ENCODE peak calls at places on chromosomes 4 and X, in seven cellular contexts. P, S, E, T, C, U and D are unnamed samples.

GRCh38 chrX:119688856-119689455 is 4.0 kb downstream of the SEPTIN6 start:
- DNase-seq in P (no peak), S (peak), T (no peak), C (no peak), E (no peak), U (no peak), D (no peak)

GRCh38 chr4:68074397-68074796 is 55.3 kb downstream of the TMPRSS11F start:
- DNase-seq in U (no peak), P (no peak), C (no peak), T (no peak), E (no peak), S (no peak), D (no peak)

GRCh38 chr4:151567056-151567455 is 158.1 kb downstream of the FHIP1A start:
- DNase-seq in C (no peak), P (no peak), T (no peak), E (no peak), S (no peak), U (no peak), D (no peak)

GRCh38 chrX:23554304-23554703 is 113.0 kb upstream of the PRDX4 start:
- DNase-seq in E (peak), C (no peak), U (no peak), T (no peak), S (no peak), P (no peak), D (no peak)

GRCh38 chr4:182143822-182144620 is 99.2 kb upstream of the TENM3 start:
- DNase-seq in T (no peak), E (peak), C (no peak), P (no peak), U (no peak), S (no peak), D (no peak)

GRCh38 chr4:105548483-105548882 is 3.9 kb upstream of the ARHGEF38 start:
- DNase-seq in T (no peak), C (no peak), P (no peak), E (no peak), S (no peak), U (no peak), D (no peak)

GRCh38 chr4:123304151-123305021 is 92.2 kb upstream of the SPRY1 start:
- DNase-seq in C (no peak), U (no peak), T (no peak), S (no peak), P (no peak), E (no peak), D (peak)

GRCh38 chrX:71053217-71053621 is 14.9 kb downstream of the SNX12 start:
- DNase-seq in T (no peak), C (no peak), S (no peak), E (peak), P (no peak), U (no peak), D (no peak)

GRCh38 chrX:10525381-10525780 is 95.0 kb downstream of the MID1 start:
- DNase-seq in C (no peak), U (no peak), E (peak), P (no peak), T (no peak), S (no peak), D (no peak)

GRCh38 chr4:152524429-152524828 is 11.5 kb downstream of the FBXW7 start:
- DNase-seq in P (no peak), T (no peak), U (no peak), C (no peak), E (no peak), S (no peak), D (no peak)

GRCh38 chrX:140733766-140734342 is 24.3 kb downstream of the LINC00632 start:
- DNase-seq in C (no peak), T (no peak), S (peak), E (peak), P (no peak), U (peak), D (no peak)

GRCh38 chrX:19836337-19836736 is 51.1 kb downstream of the SH3KBP1 start:
- DNase-seq in P (no peak), T (no peak), E (no peak), S (no peak), U (no peak), C (no peak), D (no peak)

GRCh38 chr4:15682790-15683495 is 1.3 kb downstream of the FAM200B start:
- DNase-seq in C (no peak), P (no peak), E (peak), T (no peak), U (peak), S (no peak), D (no peak)

GRCh38 chr4:102554482-102554881 is 53.3 kb downstream of the NFKB1 start:
- DNase-seq in P (no peak), U (no peak), T (no peak), E (peak), C (peak), S (no peak), D (no peak)

GRCh38 chr4:171846232-171846631 is 33.0 kb downstream of the GALNTL6 start:
- DNase-seq in S (no peak), P (no peak), T (no peak), U (peak), C (peak), E (peak), D (no peak)

GRCh38 chr4:110587666-110588285 is 35.1 kb downstream of the PITX2 start:
- DNase-seq in P (no peak), C (no peak), T (no peak), E (no peak), S (no peak), U (no peak), D (no peak)

GRCh38 chr4:76624271-76624681 is 189.2 kb downstream of the SHROOM3 start:
- DNase-seq in S (no peak), T (peak), U (no peak), E (peak), C (no peak), P (peak), D (no peak)

GRCh38 chrX:140764401-140764919 is 54.9 kb downstream of the LINC00632 start:
- DNase-seq in S (no peak), E (peak), P (peak), T (peak), C (peak), U (no peak), D (peak)

GRCh38 chr4:169024762-169025161 is 14.7 kb upstream of the CBR4 start:
- DNase-seq in S (no peak), C (no peak), T (no peak), P (no peak), U (no peak), E (peak), D (no peak)

GRCh38 chr4:176187610-176188009 is 7.8 kb downstream of the SPATA4 start:
- DNase-seq in C (no peak), T (no peak), S (no peak), U (no peak), E (no peak), P (no peak), D (no peak)

GRCh38 chr4:101528526-101528925 is 181.2 kb upstream of the PPP3CA start:
- DNase-seq in E (peak), T (no peak), C (no peak), P (no peak), S (no peak), U (no peak), D (no peak)

GRCh38 chr4:13953083-13953482 is 325.6 kb upstream of the BOD1L1 start:
- DNase-seq in T (no peak), S (no peak), U (no peak), P (no peak), C (no peak), E (no peak), D (no peak)

GRCh38 chr4:169900241-169900845 is 125.9 kb downstream of the MFAP3L start:
- DNase-seq in T (no peak), E (no peak), U (no peak), P (no peak), C (no peak), S (no peak), D (no peak)

GRCh38 chrX:149568701-149569296 is 18.5 kb downstream of the MAGEA9B start:
- DNase-seq in T (no peak), E (no peak), P (no peak), U (no peak), C (no peak), S (no peak), D (no peak)

GRCh38 chr4:83679692-83680091 is 143.8 kb downstream of the GPAT3 start:
- DNase-seq in U (no peak), S (no peak), P (no peak), C (no peak), E (no peak), T (no peak), D (no peak)

DNA sequence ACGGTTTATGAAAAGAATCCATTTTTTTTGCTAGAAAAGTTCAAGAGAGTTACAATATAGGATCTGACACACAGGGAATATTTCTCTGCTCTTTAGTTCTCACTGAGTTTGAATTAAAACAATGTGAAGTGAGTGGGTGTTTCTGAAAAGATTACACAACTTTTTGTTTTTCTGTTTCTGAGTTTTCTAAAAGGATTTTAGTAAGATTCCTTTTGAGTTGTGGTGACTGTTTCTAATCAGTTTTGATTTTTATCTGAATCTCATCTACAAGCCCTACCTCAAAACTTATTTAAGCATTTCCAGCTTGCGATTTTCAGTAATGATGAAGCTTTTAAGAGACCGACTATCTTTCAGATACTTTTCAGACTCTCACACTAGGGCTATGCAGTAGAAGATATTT is 141.7 kb downstream of the GPAT3 start:
- DNase-seq in T (no peak), U (no peak), E (no peak), S (no peak), P (no peak), C (no peak), D (no peak)
- H3K27ac ChIP-seq in T (no peak), U (no peak), E (no peak), S (no peak), P (no peak), C (no peak), D (no peak)

GRCh38 chr4:165393704-165394103 is 14.9 kb downstream of the CPE start:
- DNase-seq in E (no peak), S (no peak), C (no peak), T (no peak), P (no peak), U (no peak), D (no peak)
- H3K27ac ChIP-seq in E (peak), S (no peak), C (no peak), T (peak), P (no peak), U (no peak), D (no peak)

GRCh38 chr4:986949-987688 is at the start of gene IDUA:
- DNase-seq in T (peak), E (peak), C (peak), P (no peak), S (peak), U (peak), D (peak)

GRCh38 chr4:988726-989721 is 2.2 kb downstream of the IDUA start:
- DNase-seq in E (no peak), U (no peak), T (no peak), S (no peak), P (no peak), C (peak), D (no peak)

GRCh38 chr4:986428-986948 is 356 bp upstream of the IDUA start:
- DNase-seq in S (no peak), U (no peak), C (no peak), E (no peak), T (no peak), P (no peak), D (no peak)

GRCh38 chr4:989722-990471 is 3.1 kb downstream of the IDUA start:
- DNase-seq in C (peak), E (no peak), T (no peak), U (no peak), P (no peak), S (no peak), D (no peak)

DNA sequence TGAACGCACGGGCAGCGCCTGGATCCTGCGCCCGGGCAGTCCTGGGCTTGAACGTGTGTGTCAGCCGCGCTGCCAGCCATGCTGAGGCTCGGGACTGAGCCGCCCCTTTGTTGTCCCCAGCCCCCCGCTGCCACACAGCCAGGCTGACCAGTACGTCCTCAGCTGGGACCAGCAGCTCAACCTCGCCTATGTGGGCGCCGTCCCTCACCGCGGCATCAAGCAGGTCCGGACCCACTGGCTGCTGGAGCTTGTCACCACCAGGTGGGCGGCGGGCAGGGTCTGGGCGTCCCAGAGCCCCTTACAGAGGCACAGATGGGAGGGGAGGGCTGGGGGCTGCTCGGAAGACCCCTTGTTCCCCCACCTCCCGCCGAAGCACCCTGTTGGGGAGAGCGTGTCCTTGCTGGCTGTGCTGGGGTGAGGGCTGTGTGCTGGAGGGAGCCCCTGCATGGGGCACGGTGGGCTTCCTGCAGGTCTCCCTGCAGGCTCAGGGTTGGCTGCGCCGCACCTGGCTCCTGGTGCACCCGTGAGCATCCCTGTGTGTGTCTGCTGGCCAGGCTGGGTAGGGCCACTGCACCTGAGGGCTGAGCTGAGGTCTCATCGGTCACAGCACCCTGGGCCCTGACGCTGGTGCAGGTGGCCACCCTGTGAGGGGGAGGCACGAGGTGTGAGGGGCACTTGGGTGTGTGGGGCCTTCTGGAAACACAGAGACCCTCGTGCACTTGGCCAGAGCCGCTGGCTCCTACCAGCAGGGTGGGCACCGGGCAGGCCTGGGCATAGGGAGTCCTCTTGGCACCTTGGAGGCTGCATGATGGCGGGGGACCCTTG is 1.1 kb downstream of the IDUA start:
- DNase-seq in C (peak), P (no peak), S (no peak), T (no peak), U (no peak), E (no peak), D (no peak)
- H3K27ac ChIP-seq in C (no peak), P (no peak), S (peak), T (peak), U (no peak), E (no peak), D (no peak)

GRCh38 chrX:150704030-150704613 is 10.9 kb downstream of the MTMR1 start:
- DNase-seq in U (no peak), T (no peak), P (no peak), S (no peak), E (peak), C (no peak), D (no peak)
- H3K27ac ChIP-seq in U (no peak), T (peak), P (peak), S (no peak), E (no peak), C (no peak), D (no peak)

GRCh38 chr4:8370835-8371234 is 69.7 kb downstream of the ACOX3 start:
- DNase-seq in P (no peak), C (peak), U (no peak), T (no peak), S (no peak), E (no peak), D (peak)
- H3K27ac ChIP-seq in P (no peak), C (no peak), U (no peak), T (no peak), S (no peak), E (no peak), D (no peak)

DNA sequence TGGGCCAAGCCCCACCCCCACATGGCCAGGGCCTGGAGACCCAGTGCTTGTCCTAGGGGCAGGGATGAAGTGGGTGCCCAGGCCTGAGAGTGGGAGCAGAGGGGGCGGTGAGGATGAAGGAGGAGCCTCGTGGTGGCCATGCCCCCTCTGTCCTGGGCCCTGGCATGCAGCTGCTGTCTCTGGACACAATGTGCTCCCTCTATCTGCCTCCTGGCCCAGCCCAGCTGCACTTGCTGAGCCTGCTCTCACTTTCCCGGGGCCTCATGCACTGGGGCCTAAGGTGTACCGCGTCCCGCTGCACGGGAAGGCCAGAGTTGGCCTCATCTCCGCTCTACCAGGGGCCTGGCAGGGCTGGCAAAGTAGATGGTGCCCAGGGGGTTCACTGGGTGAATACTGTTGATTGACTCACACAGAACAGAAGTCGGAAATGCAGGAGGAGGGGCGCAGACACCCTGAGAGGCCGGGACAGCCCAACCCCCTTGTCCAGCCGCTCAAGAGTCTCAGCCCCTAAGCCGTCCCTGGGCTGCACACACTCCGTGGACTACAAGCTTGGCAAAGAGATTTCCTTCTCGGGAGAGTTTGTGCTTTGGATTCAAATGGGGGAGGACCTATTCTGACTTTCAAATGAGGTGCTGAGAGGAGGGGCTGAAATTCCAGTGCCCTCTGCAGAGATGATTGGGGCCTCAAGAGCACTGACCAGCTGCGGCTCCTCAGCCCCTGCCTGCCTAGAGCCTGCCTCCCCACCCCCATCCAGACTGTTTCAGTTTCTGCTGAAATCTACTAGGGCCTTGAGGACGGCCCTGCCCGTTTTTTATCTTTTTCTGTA is 112.4 kb downstream of the PSAPL1 start:
- DNase-seq in S (no peak), U (no peak), C (no peak), E (peak), P (no peak), T (no peak), D (peak)
- H3K27ac ChIP-seq in S (no peak), U (no peak), C (no peak), E (peak), P (no peak), T (no peak), D (no peak)

DNA sequence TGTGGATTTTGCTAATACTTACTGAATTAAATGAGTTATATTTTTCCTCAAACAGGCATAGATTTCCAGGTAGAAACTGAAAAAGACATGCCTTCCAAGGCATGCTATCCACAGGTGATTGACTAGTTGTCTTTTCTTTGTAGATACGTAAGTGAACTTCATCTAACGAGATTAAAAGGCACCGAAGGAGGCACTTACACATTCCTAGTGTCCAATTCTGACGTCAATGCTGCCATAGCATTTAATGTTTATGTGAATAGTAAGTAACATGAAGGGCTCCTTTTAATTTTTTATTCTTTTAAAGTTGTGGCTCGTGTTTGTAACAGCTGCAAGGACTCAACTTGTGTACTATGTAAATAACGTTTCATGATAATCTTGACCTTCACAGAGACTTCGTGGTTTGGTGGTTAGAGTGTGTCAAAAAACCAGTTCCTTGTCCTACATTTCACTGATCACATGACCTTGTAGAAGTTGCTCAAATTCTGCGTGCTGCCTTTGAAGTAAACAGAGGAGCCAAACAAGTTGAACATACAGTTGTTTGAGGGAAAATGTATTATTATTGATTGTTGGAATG is 51.6 kb downstream of the KIT start:
- DNase-seq in P (no peak), E (peak), U (peak), C (no peak), S (no peak), T (no peak), D (no peak)
- H3K27ac ChIP-seq in P (no peak), E (no peak), U (peak), C (no peak), S (no peak), T (no peak), D (no peak)

GRCh38 chr4:81498046-81498445 is 26.3 kb upstream of the RASGEF1B start:
- DNase-seq in P (no peak), S (no peak), U (no peak), C (no peak), T (no peak), E (no peak), D (no peak)

GRCh38 chr4:81503586-81503985 is 31.9 kb upstream of the RASGEF1B start:
- DNase-seq in T (no peak), C (no peak), S (no peak), U (no peak), E (no peak), P (no peak), D (peak)

GRCh38 chr4:81502561-81502960 is 30.9 kb upstream of the RASGEF1B start:
- DNase-seq in P (no peak), E (no peak), U (no peak), S (no peak), C (no peak), T (no peak), D (no peak)

GRCh38 chr4:81495308-81495707 is 23.6 kb upstream of the RASGEF1B start:
- DNase-seq in T (no peak), E (no peak), P (no peak), S (no peak), U (no peak), C (no peak), D (no peak)

DNA sequence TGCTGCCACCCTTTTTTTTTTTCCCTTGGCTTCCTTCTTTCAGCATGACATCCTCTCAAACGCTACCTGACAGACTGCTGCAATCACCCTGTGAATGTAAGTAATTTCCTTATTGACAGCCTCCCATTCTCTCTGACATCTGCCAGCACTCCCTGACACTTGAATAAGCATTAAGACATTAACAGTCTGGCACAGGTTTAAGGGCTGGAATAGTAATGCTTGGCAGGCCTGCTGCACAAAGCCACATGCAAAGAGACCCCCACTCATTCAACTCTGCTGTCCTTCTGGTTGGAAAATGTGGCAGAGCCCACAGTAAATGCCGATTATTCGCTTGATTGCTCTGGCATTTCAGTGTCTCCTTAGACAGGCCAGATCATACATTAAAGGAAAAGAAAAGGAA is 28.1 kb upstream of the RASGEF1B start:
- DNase-seq in C (no peak), U (no peak), T (no peak), E (no peak), P (no peak), S (no peak), D (no peak)
- H3K27ac ChIP-seq in C (no peak), U (no peak), T (no peak), E (no peak), P (no peak), S (no peak), D (no peak)

GRCh38 chrX:66163849-66164401 is at the start of gene HEPH:
- DNase-seq in U (no peak), T (no peak), E (peak), S (no peak), P (no peak), C (no peak), D (no peak)
- H3K27ac ChIP-seq in U (no peak), T (peak), E (peak), S (no peak), P (peak), C (peak), D (peak)